ENCODE peak calls at places on chromosome 6, in ten cellular contexts. X is SW 1271; Y is naive B cell; Z is AG04450; Q is neural progenitor cell; P is CD8-positive, alpha-beta memory T cell; B is body of pancreas; E is T-helper 2 cell; W is epithelial cell of esophagus; H is activated T-cell treated with anti-CD3 and anti-CD28 coated beads, Interleukin-2, amount 50 U/mL, for 24 hours. C is an unnamed sample.

GRCh38 chr6:118752803-118753202 is 101.4 kb upstream of the CEP85L start:
- DNase-seq in Y (no peak), X (no peak), W (no peak), P (no peak), B (no peak), Z (no peak), H (no peak), Q (no peak), E (no peak), C (no peak)

GRCh38 chr6:139856562-139856961 is 482.1 kb upstream of the CITED2 start:
- DNase-seq in Z (no peak), X (no peak), W (no peak), P (no peak), Y (no peak), Q (no peak), B (no peak), H (no peak), E (no peak), C (no peak)

GRCh38 chr6:169046483-169047192 is 207.0 kb downstream of the THBS2 start:
- DNase-seq in Z (no peak), X (no peak), P (no peak), H (no peak), Q (no peak), E (no peak), Y (no peak), W (peak), B (no peak), C (no peak)

GRCh38 chr6:157266274-157267101 is 56.8 kb downstream of the TMEM242 start:
- DNase-seq in Y (no peak), Z (no peak), W (no peak), Q (no peak), X (no peak), B (peak), H (no peak), E (no peak), P (no peak), C (no peak)

GRCh38 chr6:95685817-95686216 is 108.5 kb downstream of the MANEA start:
- DNase-seq in W (no peak), Q (peak), Y (no peak), P (no peak), B (no peak), H (no peak), X (no peak), E (no peak), Z (no peak), C (no peak)

GRCh38 chr6:42101186-42101657 is 41.2 kb downstream of the C6orf132 start:
- DNase-seq in Z (no peak), B (no peak), X (no peak), Y (no peak), Q (no peak), E (no peak), P (no peak), H (no peak), W (peak), C (no peak)

GRCh38 chr6:139439278-139439813 is 64.9 kb upstream of the CITED2 start:
- DNase-seq in X (no peak), Q (no peak), Z (no peak), E (no peak), B (no peak), W (peak), Y (no peak), P (no peak), H (no peak), C (peak)

GRCh38 chr6:3409699-3410384 is 47.0 kb downstream of the SLC22A23 start:
- DNase-seq in X (no peak), Z (no peak), E (no peak), W (peak), Q (no peak), P (no peak), H (no peak), Y (no peak), B (peak), C (no peak)

GRCh38 chr6:34176261-34177031 is 30.6 kb upstream of the GRM4 start:
- DNase-seq in E (no peak), W (no peak), B (no peak), X (no peak), Z (no peak), P (no peak), Q (no peak), H (peak), Y (no peak), C (no peak)

GRCh38 chr6:168056892-168057527 is 22.0 kb downstream of the FRMD1 start:
- DNase-seq in X (no peak), E (no peak), Q (no peak), W (no peak), P (no peak), Y (no peak), B (no peak), H (no peak), Z (no peak), C (no peak)

GRCh38 chr6:13427838-13428527 is 59.4 kb downstream of the GFOD1 start:
- DNase-seq in E (peak), H (peak), X (no peak), Z (no peak), P (peak), W (no peak), B (no peak), Y (peak), Q (no peak), C (no peak)

GRCh38 chr6:17965397-17965796 is 22.0 kb downstream of the KIF13A start:
- DNase-seq in H (no peak), P (no peak), Y (no peak), W (no peak), X (peak), Z (no peak), Q (no peak), E (no peak), B (no peak), C (no peak)

C was measured in PC-9.